ENCODE peak calls at places on chromosomes 16 and 17, in ten cellular contexts. One of them, this sample, is unnamed.

GRCh38 chr16:86044241-86044671 is 145.3 kb downstream of the IRF8 start:
- DNase-seq in CD8-positive, alpha-beta T cell: peak; percentile 9
- DNase-seq in suprapubic skin: no peak
- DNase-seq in astrocyte of the spinal cord: peak; percentile 22
- DNase-seq in AG09309: no peak
- DNase-seq in heart left ventricle: no peak
- DNase-seq in left ventricle myocardium inferior: no peak
- DNase-seq in skeletal muscle cell: no peak
- DNase-seq in effector memory CD4-positive, alpha-beta T cell: no peak
- DNase-seq in A549: peak; percentile 57
- DNase-seq in this sample: no peak

GRCh38 chr16:29974291-29975133 is 844 bp downstream of the TAOK2 start:
- DNase-seq in CD8-positive, alpha-beta T cell: no peak
- DNase-seq in suprapubic skin: no peak
- DNase-seq in astrocyte of the spinal cord: no peak
- DNase-seq in AG09309: no peak
- DNase-seq in heart left ventricle: peak; percentile 70
- DNase-seq in left ventricle myocardium inferior: no peak
- DNase-seq in skeletal muscle cell: no peak
- DNase-seq in effector memory CD4-positive, alpha-beta T cell: no peak
- DNase-seq in A549: no peak
- DNase-seq in this sample: peak; percentile 77

GRCh38 chr16:83954577-83955016 is 1.6 kb downstream of the OSGIN1 start:
- DNase-seq in CD8-positive, alpha-beta T cell: no peak
- DNase-seq in suprapubic skin: no peak
- DNase-seq in astrocyte of the spinal cord: peak; percentile 18
- DNase-seq in AG09309: no peak
- DNase-seq in heart left ventricle: peak; percentile 81
- DNase-seq in left ventricle myocardium inferior: peak; percentile 41
- DNase-seq in skeletal muscle cell: no peak
- DNase-seq in effector memory CD4-positive, alpha-beta T cell: no peak
- DNase-seq in A549: peak; percentile 61
- DNase-seq in this sample: peak; percentile 82

GRCh38 chr17:48994548-48995331 is 2.4 kb upstream of the IGF2BP1 start:
- DNase-seq in CD8-positive, alpha-beta T cell: no peak
- DNase-seq in suprapubic skin: no peak
- DNase-seq in astrocyte of the spinal cord: no peak
- DNase-seq in AG09309: no peak
- DNase-seq in heart left ventricle: no peak
- DNase-seq in left ventricle myocardium inferior: no peak
- DNase-seq in skeletal muscle cell: no peak
- DNase-seq in effector memory CD4-positive, alpha-beta T cell: no peak
- DNase-seq in A549: peak; percentile 58
- DNase-seq in this sample: peak; percentile 9

GRCh38 chr17:3710951-3711383 is 12.7 kb upstream of the HASPIN start:
- DNase-seq in CD8-positive, alpha-beta T cell: peak; percentile 55
- DNase-seq in suprapubic skin: no peak
- DNase-seq in astrocyte of the spinal cord: peak; percentile 45
- DNase-seq in AG09309: no peak
- DNase-seq in heart left ventricle: no peak
- DNase-seq in left ventricle myocardium inferior: no peak
- DNase-seq in skeletal muscle cell: peak; percentile 24
- DNase-seq in effector memory CD4-positive, alpha-beta T cell: peak; percentile 57
- DNase-seq in A549: no peak
- DNase-seq in this sample: no peak

GRCh38 chr17:70609566-70609965 is 440.2 kb downstream of the KCNJ2 start:
- DNase-seq in CD8-positive, alpha-beta T cell: no peak
- DNase-seq in suprapubic skin: no peak
- DNase-seq in astrocyte of the spinal cord: no peak
- DNase-seq in AG09309: no peak
- DNase-seq in heart left ventricle: no peak
- DNase-seq in left ventricle myocardium inferior: no peak
- DNase-seq in skeletal muscle cell: no peak
- DNase-seq in effector memory CD4-positive, alpha-beta T cell: no peak
- DNase-seq in A549: no peak
- DNase-seq in this sample: no peak

GRCh38 chr17:77846531-77847085 is 111.9 kb upstream of the TNRC6C start:
- DNase-seq in CD8-positive, alpha-beta T cell: no peak
- DNase-seq in suprapubic skin: no peak
- DNase-seq in astrocyte of the spinal cord: no peak
- DNase-seq in AG09309: no peak
- DNase-seq in heart left ventricle: peak; percentile 28
- DNase-seq in left ventricle myocardium inferior: peak; percentile 12
- DNase-seq in skeletal muscle cell: no peak
- DNase-seq in effector memory CD4-positive, alpha-beta T cell: no peak
- DNase-seq in A549: no peak
- DNase-seq in this sample: no peak

GRCh38 chr17:7081341-7082062 is 1.5 kb upstream of the CLEC10A start:
- DNase-seq in CD8-positive, alpha-beta T cell: peak; percentile 8
- DNase-seq in suprapubic skin: no peak
- DNase-seq in astrocyte of the spinal cord: no peak
- DNase-seq in AG09309: no peak
- DNase-seq in heart left ventricle: no peak
- DNase-seq in left ventricle myocardium inferior: no peak
- DNase-seq in skeletal muscle cell: no peak
- DNase-seq in effector memory CD4-positive, alpha-beta T cell: no peak
- DNase-seq in A549: no peak
- DNase-seq in this sample: no peak

DNA sequence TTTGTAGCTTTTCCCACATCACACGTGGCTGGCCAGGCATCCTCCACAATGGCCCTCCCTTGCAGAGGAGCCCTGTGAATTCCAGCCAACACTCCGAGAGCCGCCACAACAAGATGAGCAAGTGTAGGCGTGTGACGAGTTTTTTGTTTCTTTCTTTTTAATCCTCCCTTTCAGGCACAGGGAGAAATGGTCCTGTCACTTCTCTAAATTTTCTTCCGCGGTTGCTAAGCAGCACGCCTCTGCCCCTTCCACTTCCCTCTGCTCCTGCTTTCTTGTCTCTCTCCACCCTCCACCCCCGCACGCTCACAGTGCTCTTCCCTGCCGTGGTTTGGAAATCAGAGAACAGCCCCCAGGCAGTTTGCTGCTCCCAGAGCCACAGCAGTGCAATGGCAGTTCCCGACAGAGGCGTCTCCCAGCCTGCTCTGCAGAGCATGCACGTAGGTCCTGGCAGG is 68.0 kb upstream of the MRTFB start:
- DNase-seq in CD8-positive, alpha-beta T cell: no peak
- DNase-seq in suprapubic skin: peak; percentile 89
- DNase-seq in astrocyte of the spinal cord: peak; percentile 41
- DNase-seq in AG09309: no peak
- DNase-seq in heart left ventricle: peak; percentile 83
- DNase-seq in left ventricle myocardium inferior: peak; percentile 61
- DNase-seq in skeletal muscle cell: peak; percentile 58
- DNase-seq in effector memory CD4-positive, alpha-beta T cell: no peak
- DNase-seq in A549: no peak
- DNase-seq in this sample: peak; percentile 76
- H3K4me3 ChIP-seq in CD8-positive, alpha-beta T cell: no peak overlapping the region
- H3K4me3 ChIP-seq in suprapubic skin: peak overlapping the region; percentile 37
- H3K4me3 ChIP-seq in astrocyte of the spinal cord: peak overlapping the region; percentile 26
- H3K4me3 ChIP-seq in AG09309: peak overlapping the region; percentile 19
- H3K4me3 ChIP-seq in heart left ventricle: peak overlapping the region; percentile 22
- H3K4me3 ChIP-seq in left ventricle myocardium inferior: peak overlapping the region; percentile 52
- H3K4me3 ChIP-seq in skeletal muscle cell: peak overlapping the region; percentile 31
- H3K4me3 ChIP-seq in effector memory CD4-positive, alpha-beta T cell: no peak overlapping the region
- H3K4me3 ChIP-seq in A549: no peak overlapping the region
- H3K4me3 ChIP-seq in this sample: peak overlapping the region; percentile 55

GRCh38 chr16:13181432-13181831 is 280.0 kb downstream of the SHISA9 start:
- DNase-seq in CD8-positive, alpha-beta T cell: no peak
- DNase-seq in suprapubic skin: no peak
- DNase-seq in astrocyte of the spinal cord: no peak
- DNase-seq in AG09309: no peak
- DNase-seq in heart left ventricle: no peak
- DNase-seq in left ventricle myocardium inferior: no peak
- DNase-seq in skeletal muscle cell: no peak
- DNase-seq in effector memory CD4-positive, alpha-beta T cell: no peak
- DNase-seq in A549: no peak
- DNase-seq in this sample: no peak

GRCh38 chr16:13178318-13178717 is 276.9 kb downstream of the SHISA9 start:
- DNase-seq in CD8-positive, alpha-beta T cell: no peak
- DNase-seq in suprapubic skin: no peak
- DNase-seq in astrocyte of the spinal cord: no peak
- DNase-seq in AG09309: no peak
- DNase-seq in heart left ventricle: no peak
- DNase-seq in left ventricle myocardium inferior: no peak
- DNase-seq in skeletal muscle cell: no peak
- DNase-seq in effector memory CD4-positive, alpha-beta T cell: no peak
- DNase-seq in A549: no peak
- DNase-seq in this sample: no peak

GRCh38 chr16:13171313-13171712 is 269.9 kb downstream of the SHISA9 start:
- DNase-seq in CD8-positive, alpha-beta T cell: no peak
- DNase-seq in suprapubic skin: no peak
- DNase-seq in astrocyte of the spinal cord: no peak
- DNase-seq in AG09309: no peak
- DNase-seq in heart left ventricle: no peak
- DNase-seq in left ventricle myocardium inferior: no peak
- DNase-seq in skeletal muscle cell: no peak
- DNase-seq in effector memory CD4-positive, alpha-beta T cell: no peak
- DNase-seq in A549: no peak
- DNase-seq in this sample: no peak

GRCh38 chr16:13176711-13177110 is 275.3 kb downstream of the SHISA9 start:
- DNase-seq in CD8-positive, alpha-beta T cell: no peak
- DNase-seq in suprapubic skin: no peak
- DNase-seq in astrocyte of the spinal cord: no peak
- DNase-seq in AG09309: no peak
- DNase-seq in heart left ventricle: no peak
- DNase-seq in left ventricle myocardium inferior: no peak
- DNase-seq in skeletal muscle cell: no peak
- DNase-seq in effector memory CD4-positive, alpha-beta T cell: no peak
- DNase-seq in A549: no peak
- DNase-seq in this sample: no peak
- H3K4me3 ChIP-seq in CD8-positive, alpha-beta T cell: no peak overlapping the region
- H3K4me3 ChIP-seq in suprapubic skin: no peak overlapping the region
- H3K4me3 ChIP-seq in astrocyte of the spinal cord: no peak overlapping the region
- H3K4me3 ChIP-seq in AG09309: no peak overlapping the region
- H3K4me3 ChIP-seq in heart left ventricle: no peak overlapping the region
- H3K4me3 ChIP-seq in left ventricle myocardium inferior: no peak overlapping the region
- H3K4me3 ChIP-seq in skeletal muscle cell: no peak overlapping the region
- H3K4me3 ChIP-seq in effector memory CD4-positive, alpha-beta T cell: no peak overlapping the region
- H3K4me3 ChIP-seq in A549: no peak overlapping the region
- H3K4me3 ChIP-seq in this sample: no peak overlapping the region

GRCh38 chr16:1536601-1537000 is 3.1 kb downstream of the TMEM204 start:
- DNase-seq in CD8-positive, alpha-beta T cell: no peak
- DNase-seq in suprapubic skin: no peak
- DNase-seq in astrocyte of the spinal cord: no peak
- DNase-seq in AG09309: no peak
- DNase-seq in heart left ventricle: no peak
- DNase-seq in left ventricle myocardium inferior: no peak
- DNase-seq in skeletal muscle cell: no peak
- DNase-seq in effector memory CD4-positive, alpha-beta T cell: no peak
- DNase-seq in A549: no peak
- DNase-seq in this sample: no peak

GRCh38 chr16:1534021-1535020 is 855 bp downstream of the TMEM204 start:
- DNase-seq in CD8-positive, alpha-beta T cell: no peak
- DNase-seq in suprapubic skin: no peak
- DNase-seq in astrocyte of the spinal cord: peak; percentile 4
- DNase-seq in AG09309: no peak
- DNase-seq in heart left ventricle: no peak
- DNase-seq in left ventricle myocardium inferior: no peak
- DNase-seq in skeletal muscle cell: no peak
- DNase-seq in effector memory CD4-positive, alpha-beta T cell: no peak
- DNase-seq in A549: no peak
- DNase-seq in this sample: no peak

GRCh38 chr16:1533443-1533951 is at the start of gene TMEM204:
- DNase-seq in CD8-positive, alpha-beta T cell: peak; percentile 34
- DNase-seq in suprapubic skin: no peak
- DNase-seq in astrocyte of the spinal cord: peak; percentile 54
- DNase-seq in AG09309: peak; percentile 40
- DNase-seq in heart left ventricle: peak; percentile 90
- DNase-seq in left ventricle myocardium inferior: peak; percentile 86
- DNase-seq in skeletal muscle cell: peak; percentile 41
- DNase-seq in effector memory CD4-positive, alpha-beta T cell: no peak
- DNase-seq in A549: no peak
- DNase-seq in this sample: no peak

GRCh38 chr16:1537138-1537577 is 3.7 kb downstream of the TMEM204 start:
- DNase-seq in CD8-positive, alpha-beta T cell: no peak
- DNase-seq in suprapubic skin: no peak
- DNase-seq in astrocyte of the spinal cord: no peak
- DNase-seq in AG09309: no peak
- DNase-seq in heart left ventricle: no peak
- DNase-seq in left ventricle myocardium inferior: no peak
- DNase-seq in skeletal muscle cell: no peak
- DNase-seq in effector memory CD4-positive, alpha-beta T cell: no peak
- DNase-seq in A549: no peak
- DNase-seq in this sample: no peak

DNA sequence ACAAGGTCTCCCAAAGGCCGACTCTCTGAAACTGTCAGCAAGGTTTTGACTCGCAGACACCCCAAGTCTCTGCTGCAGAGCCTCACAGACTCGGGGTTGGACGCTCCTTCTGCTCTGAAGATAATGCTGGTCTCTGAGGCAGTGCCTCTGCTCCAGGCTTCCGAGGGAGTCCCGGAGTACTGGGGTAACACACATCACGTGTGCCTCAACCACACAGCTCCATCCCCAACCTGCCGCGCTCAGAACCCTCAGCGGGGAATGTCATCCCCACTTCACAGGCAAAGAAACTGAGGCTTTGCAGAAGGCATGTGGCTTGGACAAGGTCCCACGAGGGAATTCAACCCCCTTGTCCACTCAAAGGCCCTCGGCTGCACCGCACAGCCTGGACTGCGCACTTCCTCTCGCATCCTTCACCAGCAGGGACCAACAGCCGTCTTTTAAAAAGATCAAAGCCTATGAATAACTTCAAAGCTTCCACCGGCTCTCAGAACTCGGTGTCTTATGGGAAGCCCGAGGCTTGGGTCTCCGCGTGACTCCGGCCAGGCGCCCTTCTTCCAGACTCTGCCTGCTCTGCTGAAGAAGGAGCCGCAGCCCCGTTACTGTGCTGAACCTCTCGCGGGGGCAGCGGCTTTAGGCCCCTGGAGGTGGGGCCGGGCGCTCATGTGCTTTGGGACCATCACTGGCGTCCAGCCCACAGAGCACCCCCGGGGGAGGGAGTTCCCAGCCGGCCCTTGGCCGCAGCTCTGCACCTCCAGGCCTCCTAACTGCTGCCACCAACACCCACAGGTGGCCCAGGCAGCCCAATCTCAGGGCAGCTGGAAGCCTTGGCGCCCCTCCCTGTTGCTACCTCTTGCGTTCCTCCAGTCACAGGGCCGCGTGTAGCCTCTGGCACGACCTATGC is 2.2 kb downstream of the TMEM204 start:
- DNase-seq in CD8-positive, alpha-beta T cell: no peak
- DNase-seq in suprapubic skin: no peak
- DNase-seq in astrocyte of the spinal cord: peak; percentile 26
- DNase-seq in AG09309: no peak
- DNase-seq in heart left ventricle: no peak
- DNase-seq in left ventricle myocardium inferior: no peak
- DNase-seq in skeletal muscle cell: no peak
- DNase-seq in effector memory CD4-positive, alpha-beta T cell: no peak
- DNase-seq in A549: no peak
- DNase-seq in this sample: no peak
- H3K4me3 ChIP-seq in CD8-positive, alpha-beta T cell: peak overlapping the region; percentile 78
- H3K4me3 ChIP-seq in suprapubic skin: peak overlapping the region; percentile 58
- H3K4me3 ChIP-seq in astrocyte of the spinal cord: peak overlapping the region; percentile 42
- H3K4me3 ChIP-seq in AG09309: peak overlapping the region; percentile 50
- H3K4me3 ChIP-seq in heart left ventricle: peak overlapping the region; percentile 86
- H3K4me3 ChIP-seq in left ventricle myocardium inferior: peak overlapping the region; percentile 83
- H3K4me3 ChIP-seq in skeletal muscle cell: peak overlapping the region; percentile 53
- H3K4me3 ChIP-seq in effector memory CD4-positive, alpha-beta T cell: peak overlapping the region; percentile 82
- H3K4me3 ChIP-seq in A549: no peak overlapping the region
- H3K4me3 ChIP-seq in this sample: peak overlapping the region; percentile 80

DNA sequence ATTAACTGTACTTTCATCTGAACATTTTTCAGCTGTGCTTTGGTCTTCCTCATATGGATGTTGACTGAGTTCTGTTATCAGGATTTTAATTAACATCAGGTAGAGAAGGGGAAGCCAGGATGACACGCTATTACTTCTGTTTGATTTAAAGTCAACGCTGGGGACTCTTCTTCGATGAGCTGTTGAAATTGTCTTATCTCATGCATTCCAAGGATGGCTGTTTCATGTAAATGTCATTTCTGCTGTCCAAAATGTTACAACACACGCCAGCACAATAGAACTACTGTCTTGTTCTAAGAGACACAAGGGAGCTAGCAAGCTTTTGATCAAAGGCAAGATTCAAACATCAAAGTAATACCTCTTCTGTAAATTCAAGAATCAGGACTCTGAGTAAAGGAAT is 263.2 kb upstream of the CDH5 start:
- DNase-seq in CD8-positive, alpha-beta T cell: no peak
- DNase-seq in suprapubic skin: no peak
- DNase-seq in astrocyte of the spinal cord: no peak
- DNase-seq in AG09309: no peak
- DNase-seq in heart left ventricle: no peak
- DNase-seq in left ventricle myocardium inferior: no peak
- DNase-seq in skeletal muscle cell: no peak
- DNase-seq in effector memory CD4-positive, alpha-beta T cell: no peak
- DNase-seq in A549: no peak
- DNase-seq in this sample: no peak
- H3K4me3 ChIP-seq in CD8-positive, alpha-beta T cell: no peak overlapping the region
- H3K4me3 ChIP-seq in suprapubic skin: no peak overlapping the region
- H3K4me3 ChIP-seq in astrocyte of the spinal cord: no peak overlapping the region
- H3K4me3 ChIP-seq in AG09309: no peak overlapping the region
- H3K4me3 ChIP-seq in heart left ventricle: no peak overlapping the region
- H3K4me3 ChIP-seq in left ventricle myocardium inferior: no peak overlapping the region
- H3K4me3 ChIP-seq in skeletal muscle cell: no peak overlapping the region
- H3K4me3 ChIP-seq in effector memory CD4-positive, alpha-beta T cell: no peak overlapping the region
- H3K4me3 ChIP-seq in A549: no peak overlapping the region
- H3K4me3 ChIP-seq in this sample: no peak overlapping the region

This sample was measured in coronary artery.